ENCODE peak calls at places on chromosomes 1 and 21, in nine cellular contexts. B is CD8-positive, alpha-beta T cell; M is tibial nerve; F is SK-N-SH; Y is stomach; R is right lobe of liver; C is H9; N is breast epithelium; O is GM23338. X is an unnamed sample. For H3K4me1, the result is how much of the 10 kb centered on the place peaks cover.

GRCh38 chr1:201131398-201131797 is 4.4 kb upstream of the ASCL5 start:
- DNase-seq in M (no peak), N (no peak), C (no peak), Y (no peak), R (no peak), B (no peak), O (no peak), F (no peak), X (no peak)

GRCh38 chr1:30450148-30450817 is 273.1 kb downstream of the MATN1 start:
- DNase-seq in N (no peak), O (no peak), F (peak), B (no peak), Y (no peak), R (no peak), M (no peak), C (peak), X (peak)

GRCh38 chr1:22502167-22502566 is 50.5 kb downstream of the ZBTB40 start:
- DNase-seq in Y (no peak), R (no peak), M (no peak), C (no peak), F (no peak), O (no peak), B (no peak), N (no peak), X (no peak)

GRCh38 chr1:19445417-19446342 is 39.7 kb downstream of the CAPZB start:
- DNase-seq in R (peak), B (no peak), O (peak), N (no peak), M (no peak), F (peak), Y (peak), C (no peak), X (no peak)

GRCh38 chr1:59146651-59147358 is 150.1 kb upstream of the FGGY start:
- DNase-seq in R (peak), Y (peak), B (peak), O (peak), N (no peak), F (peak), C (peak), M (peak), X (no peak)

GRCh38 chr1:224116131-224116530 is 2.2 kb downstream of the FBXO28 start:
- DNase-seq in O (peak), Y (no peak), B (no peak), F (peak), M (no peak), N (no peak), R (no peak), C (no peak), X (no peak)

GRCh38 chr1:228837817-228838716 is 102.8 kb downstream of the RHOU start:
- DNase-seq in O (no peak), N (no peak), M (peak), Y (peak), R (peak), C (no peak), F (no peak), B (no peak), X (peak)

GRCh38 chr1:111643696-111644095 is 24.1 kb downstream of the RAP1A start:
- DNase-seq in C (no peak), N (no peak), O (no peak), Y (no peak), B (no peak), F (no peak), M (no peak), R (no peak), X (no peak)

GRCh38 chr1:67970088-67970487 is 80.3 kb downstream of the DIRAS3 start:
- DNase-seq in Y (no peak), C (no peak), B (no peak), N (no peak), F (no peak), R (no peak), M (no peak), O (no peak), X (no peak)

GRCh38 chr1:21783679-21784603 is 992 bp upstream of the USP48 start:
- DNase-seq in N (peak), O (peak), F (peak), B (no peak), Y (peak), R (peak), M (no peak), C (peak), X (no peak)

GRCh38 chr1:76867342-76868130 is at the start of gene ST6GALNAC5:
- DNase-seq in F (peak), M (no peak), O (peak), Y (no peak), R (peak), C (peak), B (no peak), N (no peak), X (no peak)

GRCh38 chr1:228750915-228751314 is 15.6 kb downstream of the RHOU start:
- DNase-seq in N (no peak), B (no peak), C (no peak), M (no peak), F (no peak), R (no peak), O (no peak), Y (no peak), X (no peak)

GRCh38 chr1:174643206-174643605 is 195.4 kb downstream of the GPR52 start:
- DNase-seq in B (no peak), Y (no peak), N (no peak), R (no peak), F (no peak), O (no peak), M (no peak), C (no peak), X (no peak)

GRCh38 chr1:248828845-248829244 is 3.1 kb upstream of the SH3BP5L start:
- DNase-seq in R (no peak), B (no peak), C (no peak), Y (no peak), O (no peak), F (peak), M (no peak), N (no peak), X (no peak)

GRCh38 chr21:28798798-28799197 is 193.9 kb downstream of the LTN1 start:
- DNase-seq in M (no peak), B (no peak), O (no peak), Y (no peak), C (no peak), N (no peak), R (no peak), F (no peak), X (no peak)

GRCh38 chr1:87224209-87224608 is 104.5 kb upstream of the LMO4 start:
- DNase-seq in B (no peak), R (no peak), M (no peak), O (no peak), F (no peak), C (no peak), N (no peak), Y (no peak), X (no peak)

GRCh38 chr1:210645582-210646257 is 317.0 kb downstream of the HHAT start:
- DNase-seq in C (no peak), F (no peak), N (no peak), R (no peak), O (no peak), Y (no peak), M (no peak), B (no peak), X (no peak)

GRCh38 chr1:244067893-244068292 is 16.8 kb downstream of the ZBTB18 start:
- DNase-seq in N (no peak), M (no peak), O (no peak), R (peak), C (no peak), Y (no peak), B (no peak), F (no peak), X (no peak)

GRCh38 chr21:41121785-41122415 is 46.1 kb upstream of the BACE2 start:
- DNase-seq in M (peak), O (peak), C (peak), N (peak), B (peak), R (peak), Y (peak), F (peak), X (peak)

GRCh38 chr1:245946905-245947304 is 560.2 kb downstream of the SMYD3 start:
- DNase-seq in Y (no peak), R (no peak), O (no peak), C (no peak), B (no peak), M (no peak), N (no peak), F (no peak), X (no peak)

GRCh38 chr1:9793291-9793690 is 30.5 kb downstream of the CLSTN1 start:
- DNase-seq in N (no peak), F (no peak), R (no peak), B (no peak), M (no peak), C (no peak), O (no peak), Y (no peak), X (no peak)

GRCh38 chr21:15037095-15037730 is 27.6 kb downstream of the NRIP1 start:
- DNase-seq in M (no peak), C (no peak), B (no peak), R (no peak), Y (no peak), F (no peak), O (no peak), N (no peak), X (no peak)

GRCh38 chr21:29155118-29155932 is 24.9 kb downstream of the MAP3K7CL start:
- DNase-seq in C (peak), Y (no peak), N (peak), B (no peak), F (peak), R (no peak), O (peak), M (peak), X (peak)

GRCh38 chr1:94873520-94874351 is 53.2 kb downstream of the CNN3 start:
- DNase-seq in Y (no peak), M (no peak), O (no peak), R (no peak), C (no peak), F (no peak), B (no peak), N (no peak), X (no peak)

GRCh38 chr1:115300087-115300856 is 37.8 kb downstream of the NGF start:
- DNase-seq in O (peak), N (no peak), R (no peak), C (no peak), Y (no peak), B (no peak), F (no peak), M (no peak), X (no peak)

GRCh38 chr1:104403883-104404282 is 654.2 kb downstream of the AMY1C start:
- DNase-seq in C (no peak), R (no peak), O (no peak), N (no peak), F (no peak), M (no peak), B (no peak), Y (no peak), X (no peak)

GRCh38 chr1:154784924-154785531 is 85.1 kb downstream of the KCNN3 start:
- DNase-seq in Y (peak), C (no peak), N (no peak), O (peak), M (no peak), F (no peak), R (peak), B (peak), X (peak)

GRCh38 chr21:45109831-45110492 is 35.6 kb downstream of the ADARB1 start:
- DNase-seq in M (no peak), C (no peak), F (no peak), R (no peak), Y (no peak), N (no peak), O (no peak), B (no peak), X (no peak)

GRCh38 chr21:46368533-46369285 is 44.8 kb downstream of the PCNT start:
- DNase-seq in Y (no peak), F (no peak), O (no peak), N (no peak), C (no peak), M (no peak), B (peak), R (no peak), X (no peak)

DNA sequence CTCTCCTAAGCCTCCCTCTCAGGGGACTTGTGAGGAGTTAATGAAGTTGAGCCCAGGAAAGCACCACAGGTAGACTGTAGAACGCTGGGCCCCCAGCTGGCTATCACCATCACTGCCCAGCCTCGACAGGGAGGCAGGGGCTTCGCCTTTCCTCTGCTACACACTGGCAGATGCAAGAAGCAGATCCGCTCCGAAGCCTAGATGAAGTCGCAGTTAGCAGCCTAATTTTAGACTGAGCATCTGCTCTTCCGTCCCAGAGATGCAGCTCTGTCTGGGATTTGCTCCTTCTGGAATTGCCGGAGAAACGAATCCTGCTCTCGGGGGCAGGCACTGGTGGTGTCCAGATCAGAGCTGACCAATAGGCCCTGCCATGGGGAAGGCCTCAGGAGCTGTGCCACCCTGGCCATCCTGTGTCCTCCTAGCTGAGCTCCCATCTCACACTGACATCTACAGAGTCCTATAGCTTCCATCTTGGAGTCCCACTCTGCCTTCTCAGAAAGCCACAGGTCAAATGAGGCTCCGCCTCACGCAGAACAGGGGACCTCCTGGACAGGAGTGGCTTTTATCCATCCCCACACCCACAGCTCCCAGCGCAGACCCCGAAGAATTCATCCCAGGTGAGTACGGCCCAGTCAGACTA is 186.8 kb upstream of the EDN2 start:
- DNase-seq in B (no peak), M (no peak), O (no peak), R (no peak), F (no peak), C (no peak), N (peak), Y (no peak), X (no peak)
- H3K4me1 ChIP-seq in B (half or more), M (under half), O (under half), R (under half), F (under half), C (under half), N (under half), Y (under half), X (under half)

GRCh38 chr1:220787069-220787614 is 429 bp downstream of the MTARC1 start:
- DNase-seq in O (peak), F (peak), N (no peak), Y (peak), M (no peak), B (no peak), R (peak), C (peak), X (peak)

GRCh38 chr1:220788146-220788545 is 1.4 kb downstream of the MTARC1 start:
- DNase-seq in N (no peak), C (no peak), R (no peak), F (no peak), B (no peak), O (no peak), Y (no peak), M (no peak), X (peak)

GRCh38 chr1:220785166-220786056 is 1.3 kb upstream of the MTARC1 start:
- DNase-seq in Y (no peak), B (no peak), N (no peak), F (no peak), C (no peak), M (no peak), R (no peak), O (no peak), X (no peak)

GRCh38 chr1:220786057-220786336 is 716 bp upstream of the MTARC1 start:
- DNase-seq in B (no peak), Y (peak), M (no peak), N (no peak), F (no peak), R (no peak), O (no peak), C (no peak), X (no peak)

GRCh38 chr1:220786337-220787068 is at the start of gene MTARC1:
- DNase-seq in O (peak), B (no peak), C (peak), R (peak), Y (peak), N (no peak), F (peak), M (no peak), X (peak)
- TF ChIP-seq CTCF in O (no peak), B (no peak), C (peak), R (no peak), Y (peak), N (no peak), F (peak), M (peak), X (peak)

GRCh38 chr1:17196496-17197180 is 8.3 kb upstream of the PADI1 start:
- DNase-seq in R (no peak), O (no peak), N (no peak), M (no peak), Y (peak), F (no peak), B (no peak), C (peak), X (no peak)
- H3K4me1 ChIP-seq in R (under half), O (under half), N (under half), M (under half), Y (under half), F (under half), B (under half), C (under half), X (under half)

GRCh38 chr1:166064324-166064926 is 102.4 kb downstream of the FAM78B start:
- DNase-seq in C (no peak), N (no peak), B (no peak), Y (no peak), O (peak), M (no peak), R (no peak), F (no peak), X (no peak)
- TF ChIP-seq CTCF in C (no peak), N (no peak), B (no peak), Y (no peak), O (no peak), M (no peak), R (no peak), F (no peak), X (no peak)

GRCh38 chr1:234731371-234732085 is 121.5 kb upstream of the IRF2BP2 start:
- DNase-seq in Y (no peak), C (no peak), B (no peak), O (no peak), R (peak), M (no peak), N (no peak), F (no peak), X (no peak)
- H3K4me1 ChIP-seq in Y (under half), C (under half), B (under half), O (under half), R (under half), M (under half), N (under half), F (under half), X (under half)

GRCh38 chr21:39180429-39181019 is 2.7 kb downstream of the PSMG1 start:
- DNase-seq in O (peak), C (no peak), B (no peak), R (no peak), F (no peak), Y (no peak), M (no peak), N (no peak), X (no peak)
- TF ChIP-seq CTCF in O (no peak), C (peak), B (no peak), R (no peak), F (peak), Y (no peak), M (no peak), N (no peak), X (no peak)

X was measured in right atrium auricular region.